ENCODE peak calls at places on chromosomes 1 and 21, in four cellular contexts. G, D, U and F are unnamed samples.

GRCh38 chr1:183180634-183181056 is 5.4 kb upstream of the LAMC2 start:
- DNase-seq in G (no peak), D (no peak), U (no peak), F (no peak)

GRCh38 chr1:234540404-234540762 is 61.4 kb upstream of the TARBP1 start:
- DNase-seq in G (no peak), D (no peak), U (no peak), F (no peak)

GRCh38 chr1:52237430-52237829 is 95.5 kb downstream of the ZFYVE9 start:
- DNase-seq in G (no peak), D (no peak), U (no peak), F (no peak)

GRCh38 chr1:112995890-112996289 is 39.9 kb upstream of the SLC16A1 start:
- DNase-seq in G (no peak), D (no peak), U (no peak), F (no peak)

GRCh38 chr1:103986792-103987191 is 237.1 kb downstream of the AMY1C start:
- DNase-seq in G (no peak), D (no peak), U (no peak), F (no peak)

GRCh38 chr1:176595217-176595616 is 132.2 kb downstream of the PAPPA2 start:
- DNase-seq in G (no peak), D (no peak), U (no peak), F (no peak)

GRCh38 chr1:153364766-153365678 is 7.4 kb downstream of the S100A9 start:
- DNase-seq in G (no peak), D (no peak), U (no peak), F (no peak)

GRCh38 chr1:161198877-161199431 is at the start of gene ADAMTS4:
- DNase-seq in G (no peak), D (no peak), U (no peak), F (no peak)

GRCh38 chr1:41045740-41046139 is 24.2 kb upstream of the SLFNL1 start:
- DNase-seq in G (no peak), D (no peak), U (no peak), F (no peak)

GRCh38 chr1:41728403-41729202 is 190.1 kb downstream of the HIVEP3 start:
- DNase-seq in G (no peak), D (no peak), U (no peak), F (no peak)

GRCh38 chr1:227885135-227885647 is 62.5 kb downstream of the WNT9A start:
- DNase-seq in G (no peak), D (no peak), U (no peak), F (no peak)

GRCh38 chr1:188715566-188715965 is 1762.1 kb downstream of the BRINP3 start:
- DNase-seq in G (no peak), D (no peak), U (no peak), F (no peak)

GRCh38 chr1:117654485-117655219 is 48.8 kb downstream of the TENT5C start:
- DNase-seq in G (no peak), D (no peak), U (no peak), F (no peak)

GRCh38 chr1:54683453-54683852 is 32.2 kb upstream of the TTC4 start:
- DNase-seq in G (no peak), D (no peak), U (no peak), F (no peak)

GRCh38 chr1:1433804-1434130 is 1.7 kb upstream of the VWA1 start:
- DNase-seq in G (no peak), D (no peak), U (no peak), F (no peak)

GRCh38 chr1:53553734-53554509 is 94.7 kb downstream of the DMRTB1 start:
- DNase-seq in G (no peak), D (no peak), U (no peak), F (no peak)

GRCh38 chr1:18927654-18928272 is 25.4 kb upstream of the ALDH4A1 start:
- DNase-seq in G (no peak), D (no peak), U (no peak), F (no peak)

GRCh38 chr1:204345941-204346678 is 13.6 kb downstream of the PLEKHA6 start:
- DNase-seq in G (no peak), D (no peak), U (no peak), F (no peak)

GRCh38 chr1:101388904-101389546 is 152.2 kb downstream of the S1PR1 start:
- DNase-seq in G (no peak), D (no peak), U (no peak), F (no peak)

GRCh38 chr21:41160036-41160435 is 7.9 kb upstream of the BACE2 start:
- DNase-seq in G (no peak), D (no peak), U (no peak), F (no peak)

GRCh38 chr1:68904472-68904871 is 407.6 kb upstream of the DEPDC1 start:
- DNase-seq in G (peak), D (no peak), U (no peak), F (no peak)

GRCh38 chr1:16139473-16139962 is 16.4 kb downstream of the EPHA2 start:
- DNase-seq in G (no peak), D (no peak), U (no peak), F (no peak)

GRCh38 chr1:231236131-231236571 is 4.9 kb upstream of the GNPAT start:
- DNase-seq in G (no peak), D (no peak), U (no peak), F (no peak)

GRCh38 chr1:201212461-201213055 is 21.9 kb downstream of the IGFN1 start:
- DNase-seq in G (no peak), D (no peak), U (no peak), F (no peak)

GRCh38 chr21:42526379-42526727 is 12.7 kb downstream of the SLC37A1 start:
- DNase-seq in G (no peak), D (no peak), U (no peak), F (no peak)

GRCh38 chr21:42381347-42381984 is 14.4 kb downstream of the TMPRSS3 start:
- DNase-seq in G (no peak), D (peak), U (no peak), F (no peak)

GRCh38 chr1:59814180-59814900 is 409 bp upstream of the HOOK1 start:
- DNase-seq in G (peak), D (peak), U (peak), F (peak)

GRCh38 chr1:98661544-98662353 is at the start of gene SNX7:
- DNase-seq in G (peak), D (peak), U (no peak), F (no peak)

GRCh38 chr21:43262427-43262826 is 93.6 kb downstream of the CRYAA start:
- DNase-seq in G (no peak), D (no peak), U (no peak), F (no peak)

GRCh38 chr1:59007820-59008598 is 224.2 kb upstream of the JUN start:
- DNase-seq in G (no peak), D (no peak), U (no peak), F (no peak)

GRCh38 chr1:234408757-234409156 is 35.5 kb downstream of the COA6 start:
- DNase-seq in G (no peak), D (peak), U (peak), F (no peak)

GRCh38 chr1:15957221-15958090 is 18.4 kb downstream of the ZBTB17 start:
- DNase-seq in G (no peak), D (no peak), U (no peak), F (no peak)

GRCh38 chr21:16258834-16259611 is 529.2 kb downstream of the USP25 start:
- DNase-seq in G (no peak), D (no peak), U (no peak), F (no peak)

GRCh38 chr1:70034403-70034802 is 171.0 kb downstream of the LRRC40 start:
- DNase-seq in G (peak), D (no peak), U (no peak), F (no peak)

GRCh38 chr1:15394261-15394543 is 15.5 kb upstream of the EFHD2 start:
- DNase-seq in G (no peak), D (no peak), U (no peak), F (no peak)

GRCh38 chr1:211326528-211327340 is at the start of gene TRAF5:
- DNase-seq in G (peak), D (peak), U (no peak), F (no peak)